ENCODE peak calls at places on chromosomes 3 and 15, in ten cellular contexts. W is endothelial cell of umbilical vein, J is esophagus muscularis mucosa, Z is Peyer's patch, O is upper lobe of left lung, T is GM12878, C is suprapubic skin, M is IMR-90, E is transverse colon, U is right lobe of liver. K is an unnamed sample. For H3K27me3 and H3K4me1, the result is how much of the 10 kb centered on the place peaks cover.

GRCh38 chr15:78455749-78456148 is 17.7 kb downstream of the IREB2 start:
- DNase-seq in W (no peak), J (no peak), Z (no peak), O (peak), T (no peak), C (no peak), M (no peak), E (no peak), U (no peak), K (no peak)

GRCh38 chr15:78050851-78051250 is 26.7 kb downstream of the TBC1D2B start:
- DNase-seq in W (peak), J (no peak), Z (no peak), O (no peak), T (no peak), C (no peak), M (no peak), E (no peak), U (no peak), K (no peak)

GRCh38 chr15:36598529-36599177 is 19.2 kb downstream of the CDIN1 start:
- DNase-seq in W (no peak), J (no peak), Z (no peak), O (no peak), T (no peak), C (no peak), M (peak), E (no peak), U (no peak), K (no peak)

GRCh38 chr3:128242818-128243601 is 89.7 kb downstream of the EEFSEC start:
- DNase-seq in W (peak), J (no peak), Z (no peak), O (no peak), T (no peak), C (no peak), M (peak), E (no peak), U (no peak), K (no peak)

GRCh38 chr3:24060055-24060454 is 115.0 kb downstream of the NR1D2 start:
- DNase-seq in W (no peak), J (no peak), Z (no peak), O (peak), T (no peak), C (no peak), M (peak), E (no peak), U (no peak), K (no peak)

GRCh38 chr3:142981108-142981507 is 17.6 kb upstream of the PAQR9 start:
- DNase-seq in W (no peak), J (no peak), Z (no peak), O (no peak), T (no peak), C (no peak), M (no peak), E (no peak), U (no peak), K (no peak)

GRCh38 chr15:37099321-37100108 is 834 bp downstream of the MEIS2 start:
- DNase-seq in W (peak), J (no peak), Z (no peak), O (no peak), T (no peak), C (no peak), M (peak), E (no peak), U (peak), K (no peak)

GRCh38 chr3:3085782-3086181 is 24.4 kb downstream of the IL5RA start:
- DNase-seq in W (no peak), J (no peak), Z (no peak), O (no peak), T (no peak), C (no peak), M (no peak), E (no peak), U (no peak), K (no peak)

GRCh38 chr3:47083786-47084185 is 80.1 kb downstream of the SETD2 start:
- DNase-seq in W (no peak), J (no peak), Z (no peak), O (no peak), T (peak), C (no peak), M (no peak), E (no peak), U (no peak), K (no peak)

GRCh38 chr3:101829066-101829830 is 20.1 kb upstream of the NFKBIZ start:
- DNase-seq in W (no peak), J (no peak), Z (peak), O (peak), T (no peak), C (peak), M (peak), E (peak), U (peak), K (no peak)

GRCh38 chr3:47298439-47298838 is 15.7 kb downstream of the KLHL18 start:
- DNase-seq in W (no peak), J (no peak), Z (no peak), O (no peak), T (no peak), C (no peak), M (no peak), E (no peak), U (no peak), K (no peak)

GRCh38 chr3:192848371-192849233 is 69.1 kb downstream of the MB21D2 start:
- DNase-seq in W (no peak), J (no peak), Z (no peak), O (no peak), T (peak), C (no peak), M (peak), E (no peak), U (no peak), K (no peak)

GRCh38 chr15:101157721-101158120 is 94.1 kb downstream of the CHSY1 start:
- DNase-seq in W (no peak), J (no peak), Z (no peak), O (no peak), T (no peak), C (no peak), M (no peak), E (no peak), U (no peak), K (no peak)

GRCh38 chr3:168684519-168684918 is 588.8 kb upstream of the GOLIM4 start:
- DNase-seq in W (no peak), J (no peak), Z (no peak), O (no peak), T (no peak), C (no peak), M (no peak), E (no peak), U (no peak), K (no peak)

GRCh38 chr15:58593870-58594269 is 155.6 kb downstream of the ADAM10 start:
- DNase-seq in W (no peak), J (no peak), Z (no peak), O (no peak), T (no peak), C (no peak), M (no peak), E (no peak), U (no peak), K (no peak)

GRCh38 chr15:70875001-70875782 is 17.0 kb downstream of the THAP10 start:
- DNase-seq in W (peak), J (no peak), Z (no peak), O (no peak), T (no peak), C (no peak), M (peak), E (no peak), U (no peak), K (no peak)

GRCh38 chr15:77059761-77060345 is 11.1 kb downstream of the TSPAN3 start:
- DNase-seq in W (peak), J (no peak), Z (no peak), O (no peak), T (peak), C (no peak), M (peak), E (no peak), U (no peak), K (no peak)

GRCh38 chr15:52422001-52422400 is 106.7 kb downstream of the MYO5A start:
- DNase-seq in W (no peak), J (no peak), Z (no peak), O (no peak), T (no peak), C (no peak), M (peak), E (no peak), U (no peak), K (no peak)

GRCh38 chr3:136932518-136932917 is 25.3 kb upstream of the IL20RB start:
- DNase-seq in W (peak), J (no peak), Z (no peak), O (no peak), T (no peak), C (no peak), M (peak), E (no peak), U (no peak), K (no peak)

GRCh38 chr15:92619380-92620101 is 36.0 kb downstream of the FAM174B start:
- DNase-seq in W (peak), J (no peak), Z (no peak), O (no peak), T (no peak), C (peak), M (peak), E (peak), U (no peak), K (no peak)

GRCh38 chr15:83458396-83458795 is 11.3 kb downstream of the SH3GL3 start:
- DNase-seq in W (no peak), J (peak), Z (no peak), O (no peak), T (no peak), C (no peak), M (no peak), E (no peak), U (no peak), K (no peak)

GRCh38 chr15:40256642-40257235 is 17.9 kb downstream of the PAK6 start:
- DNase-seq in W (no peak), J (no peak), Z (no peak), O (no peak), T (no peak), C (no peak), M (peak), E (no peak), U (no peak), K (no peak)

GRCh38 chr3:186042036-186042435 is 66.9 kb downstream of the ETV5 start:
- DNase-seq in W (no peak), J (peak), Z (no peak), O (no peak), T (no peak), C (no peak), M (no peak), E (no peak), U (no peak), K (no peak)

GRCh38 chr3:162998205-162998604 is 1501.6 kb downstream of the OTOL1 start:
- DNase-seq in W (no peak), J (no peak), Z (no peak), O (no peak), T (no peak), C (no peak), M (no peak), E (no peak), U (no peak), K (no peak)

GRCh38 chr3:149339931-149340309 is 6.5 kb upstream of the TM4SF18 start:
- DNase-seq in W (peak), J (peak), Z (no peak), O (peak), T (no peak), C (peak), M (peak), E (peak), U (peak), K (peak)

GRCh38 chr3:135917076-135917475 is 48.5 kb upstream of the PPP2R3A start:
- DNase-seq in W (no peak), J (peak), Z (no peak), O (no peak), T (no peak), C (no peak), M (no peak), E (no peak), U (no peak), K (no peak)

GRCh38 chr3:60079076-60079475 is 1029.3 kb upstream of the CFAP20DC start:
- DNase-seq in W (no peak), J (no peak), Z (no peak), O (no peak), T (no peak), C (no peak), M (no peak), E (no peak), U (no peak), K (no peak)

GRCh38 chr15:40856736-40857135 is 12.9 kb downstream of the SPINT1 start:
- DNase-seq in W (no peak), J (no peak), Z (no peak), O (no peak), T (no peak), C (no peak), M (no peak), E (no peak), U (no peak), K (no peak)

GRCh38 chr3:105553851-105554250 is 187.1 kb downstream of the ALCAM start:
- DNase-seq in W (no peak), J (no peak), Z (no peak), O (no peak), T (no peak), C (no peak), M (peak), E (no peak), U (no peak), K (no peak)

GRCh38 chr15:66001042-66001441 is 131.8 kb downstream of the RAB11A start:
- DNase-seq in W (no peak), J (no peak), Z (no peak), O (no peak), T (no peak), C (no peak), M (no peak), E (no peak), U (no peak), K (no peak)
- H3K27me3 ChIP-seq in W (under half), J (under half), Z (under half), O (under half), T (under half), C (under half), M (under half), E (under half), U (under half), K (under half)

DNA sequence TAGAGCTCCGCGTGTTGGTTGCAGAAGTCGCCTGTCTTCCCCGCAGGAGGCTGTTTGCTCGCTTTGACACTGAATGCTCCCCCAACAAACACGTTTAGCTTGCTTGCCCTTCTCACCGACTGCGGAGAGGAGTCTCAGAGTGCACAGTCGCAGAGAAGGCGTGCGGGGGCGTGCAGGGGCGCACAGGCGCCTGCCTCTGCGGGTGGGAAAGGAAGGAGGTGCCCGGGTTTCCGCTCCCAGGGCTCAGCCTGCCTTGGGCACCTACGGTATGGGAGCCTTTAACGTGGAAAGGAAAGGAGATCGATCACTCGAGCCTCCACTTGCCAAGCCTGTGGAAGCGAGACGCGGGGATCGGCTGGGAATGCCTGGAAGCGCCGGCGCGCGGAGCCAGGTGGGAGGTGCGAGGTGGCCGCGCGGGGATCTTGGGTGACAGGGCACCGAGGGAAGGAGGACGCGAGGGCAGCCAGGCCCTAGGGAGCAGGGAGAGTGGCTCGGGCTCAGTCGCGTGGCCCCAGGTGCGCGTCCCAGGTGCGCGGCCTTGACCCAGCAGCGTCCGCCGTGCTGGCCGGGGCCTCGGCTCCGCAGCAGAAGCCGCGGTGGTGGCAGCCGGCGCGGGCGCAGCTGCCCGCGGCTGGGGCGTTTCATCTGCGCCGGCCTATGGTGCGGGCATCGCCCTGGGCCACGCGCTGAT is at the start of gene FAN1:
- DNase-seq in W (peak), J (peak), Z (peak), O (peak), T (peak), C (peak), M (peak), E (peak), U (peak), K (peak)
- TF ChIP-seq POLR2A in W (peak), J (no peak), Z (peak), O (no peak), T (peak), C (no peak), M (no peak), E (peak), U (peak), K (peak)

GRCh38 chr3:141410861-141411771 is 42.8 kb downstream of the ZBTB38 start:
- DNase-seq in W (peak), J (no peak), Z (peak), O (peak), T (no peak), C (no peak), M (peak), E (peak), U (no peak), K (no peak)
- H3K4me1 ChIP-seq in W (half or more), J (half or more), Z (under half), O (half or more), T (half or more), C (half or more), M (half or more), E (half or more), U (under half), K (half or more)

DNA sequence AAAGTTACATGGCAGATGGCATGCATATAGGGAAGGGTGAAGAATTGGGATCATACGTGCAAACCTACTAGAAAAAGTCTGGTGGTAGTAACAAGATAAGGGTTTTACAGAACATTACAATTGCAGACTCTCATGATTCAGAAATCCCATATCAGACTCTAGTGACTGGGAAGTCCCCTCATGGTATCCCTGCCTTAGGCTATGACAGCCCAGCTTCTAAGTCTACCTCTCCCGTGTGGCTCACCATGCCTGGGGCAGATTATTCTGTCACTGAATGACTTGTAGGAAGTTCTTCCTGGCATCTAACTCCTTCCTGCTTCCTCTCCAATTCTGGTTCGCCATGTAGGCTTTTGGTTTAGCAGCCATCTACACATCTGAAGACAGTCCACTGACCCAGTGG is 5.7 kb upstream of the SLC6A11 start:
- DNase-seq in W (no peak), J (peak), Z (no peak), O (no peak), T (no peak), C (no peak), M (no peak), E (no peak), U (no peak), K (no peak)
- H3K27me3 ChIP-seq in W (under half), J (under half), Z (under half), O (under half), T (under half), C (under half), M (under half), E (under half), U (under half), K (under half)

DNA sequence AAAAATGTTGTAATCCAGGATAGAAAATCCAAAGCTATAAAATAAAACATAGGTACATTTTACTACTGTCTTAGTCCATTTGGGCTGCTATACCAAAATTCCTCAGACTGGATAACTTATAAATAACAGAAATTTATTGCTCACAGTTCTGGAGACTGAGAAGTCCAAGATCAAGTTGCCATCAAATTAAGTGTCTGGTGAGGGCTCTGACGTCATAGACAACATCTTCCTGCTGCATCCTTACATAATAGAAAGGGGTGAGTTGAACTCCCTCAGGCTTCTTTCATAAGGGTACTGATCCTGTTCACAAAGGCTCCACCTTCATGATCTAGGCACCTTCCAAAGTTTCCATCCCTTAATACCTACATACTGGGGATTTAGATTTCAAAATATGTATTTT is 826.8 kb downstream of the NTRK3 start:
- DNase-seq in W (no peak), J (no peak), Z (no peak), O (no peak), T (no peak), C (no peak), M (no peak), E (no peak), U (no peak), K (no peak)
- TF ChIP-seq POLR2A in W (no peak), J (no peak), Z (no peak), O (no peak), T (no peak), C (no peak), M (no peak), E (no peak), U (no peak), K (no peak)

DNA sequence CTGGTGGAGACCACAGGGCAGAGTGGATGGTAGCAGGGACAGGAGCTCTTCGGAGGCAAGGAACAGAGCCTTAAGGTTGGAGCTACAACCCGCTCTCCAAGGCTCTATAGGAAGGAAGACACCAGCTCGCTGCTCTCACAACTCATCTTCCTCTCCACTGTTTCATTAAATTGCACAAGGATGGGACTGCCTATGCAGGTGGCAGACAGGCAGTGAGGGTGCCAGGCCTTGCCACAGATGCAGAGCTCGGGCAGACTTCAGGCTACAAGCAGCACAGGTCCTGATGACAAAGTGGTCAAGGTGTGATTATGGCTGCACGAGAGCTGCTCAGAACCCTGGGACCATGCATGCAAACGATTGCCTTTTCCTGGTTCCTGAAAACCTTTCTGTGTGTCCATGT is 144.6 kb downstream of the FOXP1 start:
- DNase-seq in W (no peak), J (no peak), Z (no peak), O (no peak), T (no peak), C (no peak), M (no peak), E (no peak), U (no peak), K (no peak)
- H3K4me1 ChIP-seq in W (under half), J (under half), Z (under half), O (under half), T (under half), C (half or more), M (under half), E (under half), U (under half), K (under half)

DNA sequence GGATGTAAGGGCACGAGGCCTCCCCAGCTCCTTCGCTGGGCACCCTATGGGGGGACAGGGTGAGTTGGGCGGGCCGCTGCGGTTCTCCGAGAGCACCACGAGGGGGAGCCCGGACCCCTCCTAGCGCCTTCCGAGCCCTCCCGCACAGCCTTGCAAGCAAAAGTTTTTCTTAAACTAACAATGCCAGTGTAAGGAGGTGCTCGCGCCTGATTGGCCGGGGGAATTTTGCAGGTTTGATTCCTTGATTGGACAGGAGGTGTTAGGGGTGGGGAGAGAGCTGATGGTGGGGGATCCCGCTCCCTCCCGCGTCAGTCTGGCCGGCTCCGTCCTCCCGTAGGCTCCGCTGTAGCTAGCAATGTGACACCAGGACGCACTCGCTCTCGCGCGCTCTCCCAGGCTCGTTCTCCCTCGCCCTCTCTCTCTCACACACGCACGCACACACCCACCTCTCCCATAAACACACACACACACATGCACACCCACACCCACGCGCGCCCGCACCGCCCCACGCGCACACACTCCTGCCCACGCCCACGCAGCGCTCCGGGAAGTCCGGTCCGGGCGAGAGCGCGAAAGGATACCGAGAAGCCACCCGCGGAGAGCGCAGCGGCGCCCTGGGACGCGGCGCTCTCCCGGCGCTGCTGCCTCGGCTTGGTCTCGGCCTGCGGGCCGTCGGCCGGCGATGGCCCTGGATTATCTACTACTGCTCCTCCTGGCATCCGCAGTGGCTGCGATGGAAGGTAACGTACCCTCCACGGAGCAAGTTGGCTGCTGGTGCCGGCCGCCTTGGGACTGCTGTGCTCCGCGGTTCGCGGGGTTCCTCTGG is at the start of gene EPHB1:
- DNase-seq in W (peak), J (peak), Z (peak), O (peak), T (peak), C (peak), M (peak), E (peak), U (peak), K (no peak)
- H3K27me3 ChIP-seq in W (under half), J (under half), Z (under half), O (under half), T (under half), C (under half), M (half or more), E (under half), U (under half), K (under half)

K was measured in esophagus squamous epithelium.